ENCODE peak calls at places on chromosomes 13 and 19, in eight cellular contexts. J, F, G, X, M, E, V and Y are unnamed samples.
A peak's percentile ranks its signal among the peaks of the same experiment; 100 is the strongest.

GRCh38 chr19:30539981-30540380 is 167.8 kb downstream of the ZNF536 start:
- DNase-seq in J (no peak), F (no peak), G (no peak), X (no peak), M (no peak), E (no peak), V (no peak), Y (no peak)

GRCh38 chr19:54464044-54464623 is 556 bp upstream of the LENG9 start:
- DNase-seq in J (peak; percentile 60), F (no peak), G (peak; percentile 76), X (peak; percentile 88), M (peak; percentile 99), E (peak; percentile 73), V (peak; percentile 92), Y (peak; percentile 83)

GRCh38 chr19:33260628-33261418 is 35.2 kb upstream of the SLC7A10 start:
- DNase-seq in J (no peak), F (no peak), G (no peak), X (no peak), M (peak; percentile 93), E (peak; percentile 65), V (no peak), Y (no peak)

GRCh38 chr13:65784088-65784816 is 1445.9 kb downstream of the PCDH9 start:
- DNase-seq in J (no peak), F (no peak), G (no peak), X (no peak), M (no peak), E (no peak), V (no peak), Y (no peak)

GRCh38 chr13:101149735-101150380 is 266.4 kb downstream of the NALCN start:
- DNase-seq in J (no peak), F (peak; percentile 31), G (peak; percentile 5), X (peak; percentile 40), M (no peak), E (no peak), V (peak; percentile 32), Y (no peak)

GRCh38 chr13:49421391-49421790 is 22.5 kb downstream of the CAB39L start:
- DNase-seq in J (no peak), F (no peak), G (peak; percentile 15), X (peak; percentile 29), M (no peak), E (no peak), V (peak; percentile 41), Y (no peak)

GRCh38 chr13:75587679-75588078 is 38.1 kb downstream of the UCHL3 start:
- DNase-seq in J (no peak), F (no peak), G (no peak), X (no peak), M (no peak), E (no peak), V (peak; percentile 4), Y (no peak)

GRCh38 chr13:107375701-107376350 is 807.9 kb upstream of the ARGLU1 start:
- DNase-seq in J (no peak), F (no peak), G (no peak), X (no peak), M (no peak), E (no peak), V (no peak), Y (no peak)

GRCh38 chr19:413756-414420 is 4.9 kb upstream of the C2CD4C start:
- DNase-seq in J (no peak), F (no peak), G (no peak), X (no peak), M (no peak), E (no peak), V (no peak), Y (no peak)

GRCh38 chr13:110015253-110015652 is 228.9 kb upstream of the IRS2 start:
- DNase-seq in J (no peak), F (no peak), G (no peak), X (no peak), M (no peak), E (no peak), V (no peak), Y (no peak)

GRCh38 chr19:49155830-49156346 is 692 bp upstream of the HRC start:
- DNase-seq in J (no peak), F (no peak), G (no peak), X (no peak), M (no peak), E (no peak), V (no peak), Y (no peak)

GRCh38 chr13:83221813-83222241 is 660.4 kb downstream of the SLITRK1 start:
- DNase-seq in J (no peak), F (peak; percentile 36), G (no peak), X (peak; percentile 85), M (no peak), E (no peak), V (no peak), Y (no peak)

GRCh38 chr19:30695171-30695875 is 323.1 kb downstream of the ZNF536 start:
- DNase-seq in J (no peak), F (no peak), G (no peak), X (peak; percentile 2), M (no peak), E (no peak), V (no peak), Y (no peak)

GRCh38 chr19:27774827-27775226 is 1438.1 kb downstream of the UQCRFS1 start:
- DNase-seq in J (no peak), F (no peak), G (peak; percentile 34), X (peak; percentile 4), M (peak; percentile 56), E (no peak), V (no peak), Y (no peak)

GRCh38 chr19:34994643-34995471 is 5.3 kb upstream of the GRAMD1A start:
- DNase-seq in J (no peak), F (no peak), G (no peak), X (no peak), M (no peak), E (no peak), V (no peak), Y (no peak)

GRCh38 chr13:40152145-40152544 is 496.7 kb downstream of the COG6 start:
- DNase-seq in J (no peak), F (peak; percentile 12), G (no peak), X (peak; percentile 77), M (peak; percentile 7), E (no peak), V (peak; percentile 65), Y (no peak)

GRCh38 chr19:45164577-45165335 is 4.0 kb upstream of the NKPD1 start:
- DNase-seq in J (no peak), F (peak; percentile 21), G (no peak), X (peak; percentile 68), M (peak; percentile 84), E (no peak), V (peak; percentile 79), Y (peak; percentile 47)

GRCh38 chr13:113672002-113672651 is 5.1 kb downstream of the GRK1 start:
- DNase-seq in J (no peak), F (no peak), G (no peak), X (no peak), M (no peak), E (no peak), V (no peak), Y (no peak)

GRCh38 chr13:102567857-102568256 is 28.9 kb upstream of the TPP2 start:
- DNase-seq in J (no peak), F (no peak), G (no peak), X (no peak), M (no peak), E (no peak), V (no peak), Y (no peak)

GRCh38 chr13:91401916-91402315 is 3.5 kb downstream of the GPC5 start:
- DNase-seq in J (no peak), F (no peak), G (no peak), X (no peak), M (peak; percentile 77), E (no peak), V (no peak), Y (no peak)

GRCh38 chr19:38892841-38893240 is 6.6 kb downstream of the SIRT2 start:
- DNase-seq in J (no peak), F (no peak), G (no peak), X (no peak), M (no peak), E (no peak), V (no peak), Y (no peak)

GRCh38 chr19:29674374-29675119 is 9.3 kb downstream of the PLEKHF1 start:
- DNase-seq in J (no peak), F (no peak), G (no peak), X (no peak), M (no peak), E (no peak), V (no peak), Y (no peak)